ENCODE peak calls at places on chromosomes 3 and 15, in five cellular contexts. O is right lobe of liver, K is A549, T is HepG2, E is psoas muscle. B is an unnamed sample.

GRCh38 chr15:41832875-41833274 is 5.0 kb downstream of the JMJD7 start:
- ATAC-seq in O (no peak), K (no peak), T (no peak), E (no peak), B (no peak)

GRCh38 chr15:88714782-88715372 is 76.1 kb downstream of the ISG20 start:
- ATAC-seq in O (no peak), K (no peak), T (no peak), E (peak), B (no peak)

GRCh38 chr3:38129058-38129457 is 7.9 kb downstream of the ACAA1 start:
- ATAC-seq in O (peak), K (no peak), T (no peak), E (no peak), B (no peak)

GRCh38 chr3:160417311-160417710 is 17.9 kb downstream of the SMC4 start:
- ATAC-seq in O (peak), K (no peak), T (no peak), E (no peak), B (no peak)

GRCh38 chr3:130907966-130908365 is 14.1 kb downstream of the ATP2C1 start:
- ATAC-seq in O (no peak), K (no peak), T (no peak), E (no peak), B (no peak)

GRCh38 chr15:44082558-44083151 is 112.4 kb downstream of the FRMD5 start:
- ATAC-seq in O (no peak), K (no peak), T (no peak), E (no peak), B (no peak)

GRCh38 chr3:121488628-121489027 is 57.2 kb downstream of the POLQ start:
- ATAC-seq in O (no peak), K (peak), T (no peak), E (no peak), B (no peak)

GRCh38 chr3:127690106-127690505 is 17.4 kb downstream of the ABTB1 start:
- ATAC-seq in O (no peak), K (no peak), T (peak), E (no peak), B (peak)

GRCh38 chr3:184608209-184608608 is 46.6 kb downstream of the EPHB3 start:
- ATAC-seq in O (peak), K (no peak), T (no peak), E (no peak), B (no peak)

GRCh38 chr3:115667175-115668065 is 44.1 kb downstream of the GAP43 start:
- ATAC-seq in O (no peak), K (peak), T (peak), E (no peak), B (no peak)

GRCh38 chr15:71596672-71597071 is 213.7 kb upstream of the NR2E3 start:
- ATAC-seq in O (peak), K (no peak), T (no peak), E (peak), B (peak)

GRCh38 chr3:183815951-183816475 is 9.4 kb downstream of the MAP6D1 start:
- ATAC-seq in O (no peak), K (no peak), T (no peak), E (no peak), B (no peak)

GRCh38 chr3:133532951-133533350 is 40.5 kb upstream of the CDV3 start:
- ATAC-seq in O (no peak), K (no peak), T (no peak), E (no peak), B (no peak)

GRCh38 chr3:147191795-147192385 is 214.5 kb downstream of the ZIC4 start:
- ATAC-seq in O (peak), K (no peak), T (peak), E (no peak), B (no peak)

GRCh38 chr15:45180201-45180600 is 7.6 kb downstream of the SHF start:
- ATAC-seq in O (no peak), K (no peak), T (no peak), E (no peak), B (no peak)

GRCh38 chr15:45087513-45087912 is 26.5 kb downstream of the DUOX2 start:
- ATAC-seq in O (no peak), K (peak), T (peak), E (no peak), B (no peak)

GRCh38 chr15:58313810-58314592 is 117.8 kb upstream of the LIPC start:
- ATAC-seq in O (no peak), K (no peak), T (no peak), E (no peak), B (no peak)

GRCh38 chr15:59570364-59570763 is 41.2 kb upstream of the GCNT3 start:
- ATAC-seq in O (no peak), K (peak), T (no peak), E (no peak), B (no peak)

GRCh38 chr15:77032052-77032646 is 37.2 kb downstream of the PSTPIP1 start:
- ATAC-seq in O (no peak), K (no peak), T (peak), E (no peak), B (no peak)

GRCh38 chr3:53938645-53939044 is 47.0 kb upstream of the SELENOK start:
- ATAC-seq in O (peak), K (peak), T (peak), E (no peak), B (no peak)

GRCh38 chr3:155646554-155647189 is 98.2 kb downstream of the PLCH1 start:
- ATAC-seq in O (no peak), K (no peak), T (peak), E (no peak), B (no peak)

GRCh38 chr3:32757618-32758374 is 60.0 kb upstream of the TRIM71 start:
- ATAC-seq in O (no peak), K (no peak), T (peak), E (no peak), B (no peak)

GRCh38 chr3:29514170-29514569 is 233.3 kb downstream of the RBMS3 start:
- ATAC-seq in O (peak), K (no peak), T (no peak), E (no peak), B (peak)

GRCh38 chr15:88657326-88658069 is 18.7 kb downstream of the ISG20 start:
- ATAC-seq in O (peak), K (peak), T (peak), E (peak), B (peak)

GRCh38 chr3:107545680-107546120 is 22.9 kb downstream of the BBX start:
- ATAC-seq in O (no peak), K (no peak), T (no peak), E (no peak), B (no peak)

DNA sequence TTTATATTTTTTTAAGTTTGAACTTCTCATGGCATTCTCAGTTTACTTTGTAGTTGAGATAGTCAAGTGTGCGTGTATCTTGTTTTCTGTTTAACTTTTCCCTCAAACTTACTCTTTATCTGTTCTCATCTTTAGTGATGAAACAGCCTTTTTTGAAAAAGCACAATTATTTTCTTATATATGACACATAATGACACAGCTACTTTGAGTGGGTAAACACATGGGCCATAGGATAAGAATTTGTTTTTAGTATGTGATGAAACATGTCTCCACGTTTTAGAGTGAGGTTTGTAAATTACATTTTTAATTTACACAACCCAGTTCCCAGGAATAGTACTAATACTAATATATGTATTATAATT is 3.2 kb downstream of the DIPK2A start:
- ATAC-seq in O (no peak), K (no peak), T (no peak), E (no peak), B (no peak)
- H3K4me3 ChIP-seq in O (peak), K (no peak), T (peak), E (peak), B (peak)

GRCh38 chr15:84033793-84034553 is 201.6 kb upstream of the GOLGA6L4 start:
- ATAC-seq in O (no peak), K (no peak), T (no peak), E (no peak), B (no peak)

GRCh38 chr15:84034831-84035753 is 200.5 kb upstream of the GOLGA6L4 start:
- ATAC-seq in O (peak), K (peak), T (peak), E (no peak), B (no peak)
- TF ChIP-seq CTCF in O (peak), K (peak), T (peak), E (peak), B (peak)

GRCh38 chr15:28262438-28262837 is 59.5 kb downstream of the HERC2 start:
- ATAC-seq in O (no peak), K (no peak), T (no peak), E (peak), B (no peak)
- H3K4me3 ChIP-seq in O (no peak), K (no peak), T (no peak), E (no peak), B (no peak)

GRCh38 chr3:151213151-151213550 is 10.1 kb upstream of the GPR171 start:
- ATAC-seq in O (no peak), K (no peak), T (no peak), E (no peak), B (no peak)

GRCh38 chr3:151216641-151217040 is 13.6 kb upstream of the GPR171 start:
- ATAC-seq in O (no peak), K (no peak), T (no peak), E (no peak), B (no peak)

GRCh38 chr3:151213881-151214280 is 10.9 kb upstream of the GPR171 start:
- ATAC-seq in O (no peak), K (no peak), T (no peak), E (no peak), B (no peak)

GRCh38 chr3:151217208-151217607 is 14.2 kb upstream of the GPR171 start:
- ATAC-seq in O (no peak), K (no peak), T (no peak), E (no peak), B (no peak)

GRCh38 chr3:151214459-151214858 is 11.4 kb upstream of the GPR171 start:
- ATAC-seq in O (no peak), K (no peak), T (no peak), E (no peak), B (no peak)
- TF ChIP-seq CTCF in O (no peak), K (peak), T (no peak), E (no peak), B (no peak)

GRCh38 chr3:153639634-153640033 is 477.6 kb downstream of the RAP2B start:
- ATAC-seq in O (no peak), K (no peak), T (no peak), E (no peak), B (no peak)

GRCh38 chr3:153641321-153641720 is 479.3 kb downstream of the RAP2B start:
- ATAC-seq in O (no peak), K (no peak), T (no peak), E (no peak), B (no peak)

GRCh38 chr3:153640689-153641308 is 478.8 kb downstream of the RAP2B start:
- ATAC-seq in O (no peak), K (no peak), T (no peak), E (no peak), B (no peak)
- H3K4me3 ChIP-seq in O (no peak), K (no peak), T (no peak), E (no peak), B (no peak)

GRCh38 chr3:108603689-108604088 is 14.2 kb downstream of the DZIP3 start:
- ATAC-seq in O (no peak), K (no peak), T (no peak), E (no peak), B (no peak)

GRCh38 chr3:108605028-108605427 is 15.5 kb downstream of the DZIP3 start:
- ATAC-seq in O (no peak), K (no peak), T (no peak), E (no peak), B (no peak)

GRCh38 chr3:108605491-108605890 is 16.0 kb downstream of the DZIP3 start:
- ATAC-seq in O (no peak), K (no peak), T (no peak), E (no peak), B (no peak)

GRCh38 chr3:108610651-108611050 is 21.1 kb downstream of the DZIP3 start:
- ATAC-seq in O (no peak), K (no peak), T (no peak), E (no peak), B (no peak)

GRCh38 chr3:108608750-108609149 is 19.2 kb downstream of the DZIP3 start:
- ATAC-seq in O (no peak), K (no peak), T (no peak), E (no peak), B (no peak)
- TF ChIP-seq CTCF in O (no peak), K (no peak), T (no peak), E (no peak), B (no peak)

B was measured in gastroesophageal sphincter.